ENCODE peak calls at places on chromosomes 16 and 17, in eight cellular contexts. V is BJ; M is cardiac fibroblast; H is AG04449; K is activated CD8-positive, alpha-beta T cell treated with anti-CD3 and anti-CD28 coated beads for 36 hours; W is GM23338; F is neural crest cell; T is thoracic aorta. Y is an unnamed sample.

GRCh38 chr16:10490141-10490540 is 90.3 kb downstream of the EMP2 start:
- DNase-seq in M (no peak), K (no peak), W (no peak), F (no peak), T (no peak), H (no peak), V (no peak), Y (no peak)

GRCh38 chr17:47902039-47902744 is 6.2 kb downstream of the SP2 start:
- DNase-seq in K (no peak), M (no peak), V (no peak), T (no peak), W (peak; percentile 86), F (no peak), H (no peak), Y (no peak)

GRCh38 chr16:17474572-17474971 is 3.8 kb upstream of the XYLT1 start:
- DNase-seq in W (no peak), T (no peak), K (peak; percentile 25), M (no peak), F (no peak), H (no peak), V (no peak), Y (no peak)

GRCh38 chr16:73143681-73144370 is 95.9 kb upstream of the ZFHX3 start:
- DNase-seq in W (no peak), F (no peak), H (no peak), M (peak; percentile 32), V (no peak), K (no peak), T (no peak), Y (peak; percentile 52)

GRCh38 chr17:38550661-38551060 is 55.1 kb downstream of the SRCIN1 start:
- DNase-seq in H (no peak), M (peak; percentile 76), T (peak; percentile 30), F (no peak), V (no peak), K (no peak), W (no peak), Y (peak; percentile 9)

GRCh38 chr16:80164881-80165280 is 375.9 kb upstream of the DYNLRB2 start:
- DNase-seq in K (no peak), V (no peak), W (no peak), F (no peak), H (no peak), M (no peak), T (no peak), Y (no peak)

GRCh38 chr17:9240659-9241370 is 219.5 kb downstream of the NTN1 start:
- DNase-seq in F (peak; percentile 56), W (peak; percentile 84), K (no peak), T (peak; percentile 75), H (no peak), M (peak; percentile 67), V (peak; percentile 9), Y (peak; percentile 66)

GRCh38 chr17:7354262-7354781 is 634 bp upstream of the TMEM95 start:
- DNase-seq in T (no peak), H (no peak), M (peak; percentile 46), W (peak; percentile 38), K (peak; percentile 76), V (no peak), F (peak; percentile 32), Y (peak; percentile 21)

GRCh38 chr16:85913141-85913601 is 14.2 kb downstream of the IRF8 start:
- DNase-seq in F (no peak), K (no peak), M (no peak), H (no peak), W (no peak), T (no peak), V (no peak), Y (no peak)

GRCh38 chr17:38925263-38925995 is at the start of gene LASP1NB:
- DNase-seq in V (no peak), W (peak; percentile 85), K (peak; percentile 90), T (no peak), F (peak; percentile 36), M (peak; percentile 70), H (no peak), Y (no peak)

GRCh38 chr16:66491716-66492064 is 58.2 kb downstream of the TK2 start:
- DNase-seq in T (no peak), M (no peak), H (no peak), V (no peak), F (no peak), W (no peak), K (no peak), Y (no peak)

GRCh38 chr16:49478107-49478506 is 104.5 kb downstream of the C16orf78 start:
- DNase-seq in K (no peak), W (no peak), T (no peak), F (no peak), H (no peak), M (no peak), V (no peak), Y (no peak)

GRCh38 chr17:62616993-62617893 is 10.2 kb upstream of the MRC2 start:
- DNase-seq in W (peak; percentile 80), K (no peak), F (peak; percentile 30), T (no peak), H (no peak), M (no peak), V (no peak), Y (peak; percentile 31)

GRCh38 chr17:55770220-55770870 is 19.5 kb downstream of the PCTP start:
- DNase-seq in H (peak; percentile 4), T (no peak), V (no peak), K (no peak), F (no peak), M (peak; percentile 78), W (peak; percentile 76), Y (peak; percentile 73)

GRCh38 chr16:3745751-3746355 is 28.5 kb upstream of the TRAP1 start:
- DNase-seq in M (peak; percentile 10), V (no peak), H (no peak), W (no peak), F (no peak), T (no peak), K (no peak), Y (peak; percentile 19)

GRCh38 chr17:42754782-42755181 is 6.2 kb upstream of the RAMP2 start:
- DNase-seq in M (peak; percentile 59), V (no peak), F (no peak), T (no peak), K (no peak), H (no peak), W (no peak), Y (peak; percentile 33)

GRCh38 chr17:41347872-41348760 is 2.5 kb downstream of the KRT33A start:
- DNase-seq in F (no peak), T (no peak), K (no peak), M (no peak), H (no peak), V (no peak), W (no peak), Y (no peak)

GRCh38 chr16:52050418-52050817 is 496.5 kb downstream of the TOX3 start:
- DNase-seq in V (no peak), W (no peak), M (no peak), T (no peak), F (no peak), H (no peak), K (no peak), Y (peak; percentile 17)

GRCh38 chr17:60128171-60128859 is 21.5 kb upstream of the CA4 start:
- DNase-seq in F (no peak), T (no peak), W (no peak), K (no peak), H (no peak), V (no peak), M (no peak), Y (no peak)

DNA sequence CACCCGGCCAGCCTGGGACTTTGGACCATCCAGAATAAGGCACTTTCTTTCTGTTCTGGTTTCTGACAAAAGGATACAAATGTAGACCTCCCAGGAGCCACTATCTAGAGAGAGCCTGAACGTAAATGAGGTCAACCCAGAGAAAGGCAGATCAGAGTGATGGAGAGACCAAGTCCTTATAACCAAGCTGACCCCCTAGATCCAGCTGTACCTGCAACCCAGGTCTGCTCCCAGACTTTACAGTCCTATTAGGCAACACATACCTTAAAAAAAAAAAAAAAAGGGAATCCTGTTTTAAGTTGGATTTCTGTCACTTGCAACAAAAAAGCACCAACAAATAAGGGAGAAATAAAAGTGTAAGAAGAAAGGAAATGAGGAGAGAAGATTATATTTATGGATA is 23.2 kb downstream of the CPPED1 start:
- DNase-seq in V (no peak), W (no peak), H (no peak), K (no peak), F (no peak), T (no peak), M (no peak), Y (no peak)
- TF ChIP-seq CTCF in V (no peak), W (no peak), H (no peak), K (no peak), F (no peak), T (no peak), M (no peak), Y (no peak)

GRCh38 chr16:88030498-88030897 is 79.3 kb downstream of the BANP start:
- DNase-seq in V (no peak), K (no peak), H (no peak), W (no peak), M (peak; percentile 4), F (no peak), T (no peak), Y (peak; percentile 76)

GRCh38 chr16:88023366-88023765 is 72.1 kb downstream of the BANP start:
- DNase-seq in T (no peak), H (no peak), V (no peak), K (no peak), W (no peak), F (no peak), M (no peak), Y (no peak)

GRCh38 chr16:88023786-88024185 is 72.6 kb downstream of the BANP start:
- DNase-seq in F (no peak), T (no peak), H (no peak), K (no peak), M (no peak), V (no peak), W (no peak), Y (no peak)

GRCh38 chr16:88022076-88023042 is 71.1 kb downstream of the BANP start:
- DNase-seq in F (no peak), V (no peak), T (no peak), H (no peak), M (no peak), W (no peak), K (no peak), Y (no peak)

GRCh38 chr16:88026964-88027938 is 76.0 kb downstream of the BANP start:
- DNase-seq in W (no peak), H (no peak), T (no peak), F (no peak), V (no peak), M (no peak), K (no peak), Y (no peak)
- TF ChIP-seq CTCF in W (no peak), H (no peak), T (no peak), F (no peak), V (no peak), M (no peak), K (no peak), Y (no peak)

DNA sequence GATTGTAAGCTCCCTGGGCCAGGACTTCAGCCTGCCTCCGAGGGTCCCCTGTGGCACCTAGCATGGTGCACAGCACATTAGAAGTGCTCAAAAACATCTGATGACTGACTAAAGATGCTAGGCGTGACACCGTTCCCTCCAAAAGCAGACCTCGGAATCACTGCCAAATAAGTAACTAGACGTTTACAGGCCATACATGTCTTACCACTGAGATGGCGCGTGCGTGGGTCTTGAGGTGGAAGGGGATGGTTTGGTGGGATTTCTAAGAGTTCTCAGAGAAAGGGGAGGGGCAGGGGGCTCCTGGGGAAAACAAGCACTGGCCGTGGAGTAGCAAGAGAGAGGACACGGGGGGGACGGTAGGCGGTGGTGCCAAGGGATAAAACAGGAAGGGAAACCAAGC is 12.4 kb downstream of the MPO start:
- DNase-seq in W (no peak), M (no peak), V (no peak), T (no peak), H (no peak), F (no peak), K (no peak), Y (no peak)
- TF ChIP-seq CTCF in W (no peak), M (no peak), V (no peak), T (no peak), H (no peak), F (no peak), K (no peak), Y (no peak)

GRCh38 chr17:77846531-77847085 is 111.9 kb upstream of the TNRC6C start:
- DNase-seq in H (no peak), F (no peak), W (no peak), V (no peak), T (no peak), K (peak; percentile 53), M (no peak), Y (no peak)
- TF ChIP-seq CTCF in H (no peak), F (no peak), W (no peak), V (no peak), T (no peak), K (no peak), M (no peak), Y (no peak)

Y was measured in fibroblast of villous mesenchyme.